ENCODE peak calls at places on chromosomes 2 and 18, in ten cellular contexts. P is IMR-90; B is stimulated activated naive CD8-positive, alpha-beta T cell treated with anti-CD3 and anti-CD28 coated beads, Interleukin-15, amount 100 ng/mL, for 72 hours; K is activated naive CD4-positive, alpha-beta T cell treated with anti-CD3 and anti-CD28 coated beads, Interleukin-2, amount 10 ng/mL, durations not matched to agents 7 days and 5 days; N is stimulated activated CD8-positive, alpha-beta memory T cell treated with anti-CD3 and anti-CD28 coated beads, Interleukin-12 subunit alpha, Interleukin-12 subunit beta, amount 100 ng/mL, for 4 hours; Y is NCI-H1105 treated with DMSO at 0.1 percent for 48 hours; D is pons; X is fibroblast of lung; F is stromal cell of bone marrow; U is KBM-7. T is an unnamed sample.

GRCh38 chr2:234954551-234954992 is 2.8 kb downstream of the SH3BP4 start:
- DNase-seq in P (peak), B (no peak), K (no peak), N (no peak), Y (no peak), D (no peak), X (no peak), F (no peak), U (no peak), T (no peak)

GRCh38 chr2:32553829-32554432 is 73.9 kb upstream of the TTC27 start:
- DNase-seq in P (peak), B (no peak), K (no peak), N (no peak), Y (peak), D (peak), X (peak), F (peak), U (peak), T (peak)

GRCh38 chr2:86747708-86748627 is 27.9 kb downstream of the RMND5A start:
- DNase-seq in P (peak), B (peak), K (no peak), N (no peak), Y (peak), D (peak), X (peak), F (peak), U (no peak), T (peak)

GRCh38 chr2:54115284-54116137 is at the start of gene ACYP2:
- DNase-seq in P (peak), B (peak), K (peak), N (peak), Y (peak), D (peak), X (peak), F (peak), U (peak), T (peak)

GRCh38 chr2:20803287-20803686 is 19.6 kb downstream of the LDAH start:
- DNase-seq in P (no peak), B (no peak), K (no peak), N (no peak), Y (no peak), D (no peak), X (no peak), F (no peak), U (no peak), T (no peak)

GRCh38 chr18:76450912-76451421 is 44.1 kb downstream of the ZNF516 start:
- DNase-seq in P (peak), B (no peak), K (peak), N (no peak), Y (no peak), D (peak), X (peak), F (peak), U (peak), T (no peak)

GRCh38 chr2:11583203-11583752 is 49.4 kb downstream of the GREB1 start:
- DNase-seq in P (peak), B (no peak), K (no peak), N (no peak), Y (peak), D (no peak), X (peak), F (no peak), U (no peak), T (no peak)

GRCh38 chr18:26233208-26233607 is 7.0 kb downstream of the TAF4B start:
- DNase-seq in P (no peak), B (no peak), K (no peak), N (no peak), Y (no peak), D (no peak), X (no peak), F (no peak), U (no peak), T (no peak)

GRCh38 chr2:50546790-50547189 is 485.1 kb downstream of the NRXN1 start:
- DNase-seq in P (peak), B (no peak), K (no peak), N (no peak), Y (peak), D (no peak), X (no peak), F (no peak), U (no peak), T (no peak)

GRCh38 chr2:160247295-160247694 is 47.2 kb upstream of the ITGB6 start:
- DNase-seq in P (no peak), B (no peak), K (no peak), N (no peak), Y (no peak), D (no peak), X (no peak), F (no peak), U (no peak), T (no peak)

GRCh38 chr2:229835601-229836283 is 86.1 kb downstream of the TRIP12 start:
- DNase-seq in P (peak), B (no peak), K (no peak), N (no peak), Y (no peak), D (no peak), X (peak), F (peak), U (no peak), T (no peak)

GRCh38 chr2:62787381-62787780 is 81.9 kb downstream of the EHBP1 start:
- DNase-seq in P (peak), B (no peak), K (no peak), N (no peak), Y (peak), D (peak), X (peak), F (no peak), U (peak), T (peak)

GRCh38 chr2:161223139-161223732 is 63.0 kb downstream of the TANK start:
- DNase-seq in P (peak), B (no peak), K (no peak), N (no peak), Y (peak), D (peak), X (peak), F (peak), U (peak), T (no peak)

GRCh38 chr2:106890611-106891010 is 4.6 kb upstream of the ST6GAL2 start:
- DNase-seq in P (no peak), B (no peak), K (no peak), N (no peak), Y (no peak), D (no peak), X (no peak), F (no peak), U (no peak), T (no peak)

GRCh38 chr2:128260239-128261138 is 58.2 kb downstream of the HS6ST1 start:
- DNase-seq in P (peak), B (no peak), K (no peak), N (no peak), Y (no peak), D (peak), X (peak), F (peak), U (no peak), T (no peak)

GRCh38 chr18:77208969-77209368 is 40.7 kb upstream of the GALR1 start:
- DNase-seq in P (peak), B (no peak), K (peak), N (no peak), Y (no peak), D (peak), X (peak), F (no peak), U (peak), T (peak)

GRCh38 chr18:46072959-46073358 is 899 bp upstream of the PSTPIP2 start:
- DNase-seq in P (no peak), B (no peak), K (no peak), N (no peak), Y (no peak), D (no peak), X (no peak), F (no peak), U (no peak), T (no peak)

GRCh38 chr2:128958241-128958640 is 639.6 kb upstream of the HS6ST1 start:
- DNase-seq in P (no peak), B (no peak), K (no peak), N (no peak), Y (no peak), D (no peak), X (no peak), F (no peak), U (no peak), T (no peak)

GRCh38 chr2:101520246-101520645 is 45.3 kb upstream of the RFX8 start:
- DNase-seq in P (peak), B (no peak), K (no peak), N (no peak), Y (no peak), D (no peak), X (peak), F (no peak), U (no peak), T (no peak)

GRCh38 chr2:229665158-229665557 is 49.2 kb downstream of the DNER start:
- DNase-seq in P (no peak), B (no peak), K (no peak), N (no peak), Y (no peak), D (peak), X (no peak), F (no peak), U (no peak), T (no peak)

T was measured in GM20000.